ENCODE peak calls at places on chromosome 20, in ten cellular contexts. L is upper lobe of left lung, K is retinal pigment epithelial cell, B is esophagus squamous epithelium, G is germinal center, S is kidney glomerular epithelial cell, O is HEK293T, C is NCI-H748 treated with DMSO at 0.1 percent for 48 hours, H is psoas muscle, M is stomach. J is an unnamed sample.

GRCh38 chr20:59003836-59004492 is 3.1 kb downstream of the CTSZ start:
- DNase-seq in O (no peak), B (no peak), K (no peak), L (peak; percentile 27), H (no peak), G (no peak), M (no peak), S (no peak), C (no peak), J (no peak)

GRCh38 chr20:55216525-55217242 is 741.3 kb downstream of the DOK5 start:
- DNase-seq in M (no peak), G (no peak), S (no peak), H (no peak), L (no peak), K (no peak), C (no peak), B (no peak), O (no peak), J (no peak)

GRCh38 chr20:57991211-57991841 is 237.1 kb downstream of the ANKRD60 start:
- DNase-seq in L (no peak), C (no peak), S (peak; percentile 87), M (no peak), G (no peak), B (no peak), H (peak; percentile 41), K (no peak), O (no peak), J (peak; percentile 57)

GRCh38 chr20:38250607-38251006 is 9.9 kb downstream of the KIAA1755 start:
- DNase-seq in G (no peak), O (no peak), B (no peak), S (no peak), K (no peak), H (no peak), C (no peak), M (no peak), L (no peak), J (no peak)

GRCh38 chr20:8756410-8756809 is 312.5 kb upstream of the PLCB4 start:
- DNase-seq in S (peak; percentile 65), C (no peak), B (no peak), G (no peak), K (no peak), L (no peak), O (no peak), H (peak; percentile 28), M (no peak), J (no peak)

GRCh38 chr20:5413394-5413793 is 96.6 kb upstream of the PROKR2 start:
- DNase-seq in M (no peak), K (no peak), O (no peak), B (no peak), L (no peak), H (no peak), G (no peak), S (no peak), C (no peak), J (no peak)

GRCh38 chr20:7695622-7696021 is 244.6 kb downstream of the HAO1 start:
- DNase-seq in L (no peak), B (no peak), K (peak; percentile 77), S (peak; percentile 48), O (no peak), C (no peak), H (no peak), M (no peak), G (no peak), J (no peak)

GRCh38 chr20:15627089-15627488 is 946.2 kb downstream of the KIF16B start:
- DNase-seq in L (no peak), H (no peak), C (no peak), G (no peak), O (no peak), M (no peak), B (no peak), K (no peak), S (no peak), J (no peak)

GRCh38 chr20:25510202-25510601 is 75.1 kb downstream of the NINL start:
- DNase-seq in O (no peak), G (peak; percentile 13), S (no peak), M (no peak), C (no peak), K (no peak), H (no peak), B (no peak), L (peak; percentile 38), J (no peak)

GRCh38 chr20:1893721-1894470 is 1.3 kb upstream of the SIRPA start:
- DNase-seq in G (no peak), B (no peak), C (no peak), M (no peak), H (no peak), S (no peak), O (no peak), L (no peak), K (no peak), J (no peak)

GRCh38 chr20:3563548-3564177 is 92.8 kb downstream of the ATRN start:
- DNase-seq in L (no peak), B (no peak), C (peak; percentile 48), H (no peak), M (no peak), O (peak; percentile 46), K (peak; percentile 2), S (peak; percentile 17), G (peak; percentile 15), J (no peak)

GRCh38 chr20:53281557-53282117 is 309.5 kb downstream of the TSHZ2 start:
- DNase-seq in K (no peak), G (no peak), O (no peak), M (no peak), H (no peak), L (no peak), S (no peak), C (no peak), B (no peak), J (no peak)

GRCh38 chr20:59948828-59949720 is 8.9 kb downstream of the FAM217B start:
- DNase-seq in K (no peak), M (no peak), L (no peak), G (peak; percentile 11), H (no peak), C (peak; percentile 20), O (peak; percentile 24), S (no peak), B (no peak), J (no peak)

GRCh38 chr20:3980260-3981131 is 34.9 kb downstream of the RNF24 start:
- DNase-seq in L (no peak), S (peak; percentile 32), O (no peak), H (peak; percentile 19), M (no peak), K (no peak), C (no peak), G (peak; percentile 9), B (no peak), J (no peak)

GRCh38 chr20:8782804-8783203 is 286.1 kb upstream of the PLCB4 start:
- DNase-seq in M (no peak), H (no peak), O (no peak), B (no peak), S (no peak), C (no peak), G (no peak), L (no peak), K (no peak), J (no peak)

GRCh38 chr20:22490287-22491187 is 93.8 kb downstream of the FOXA2 start:
- DNase-seq in B (no peak), O (no peak), C (peak; percentile 95), G (no peak), M (peak; percentile 96), S (peak; percentile 65), H (no peak), L (peak; percentile 46), K (no peak), J (peak; percentile 89)

GRCh38 chr20:4710106-4710475 is 11.6 kb upstream of the PRND start:
- DNase-seq in L (no peak), G (no peak), H (no peak), K (no peak), M (no peak), S (no peak), B (no peak), C (no peak), O (no peak), J (no peak)

GRCh38 chr20:57390604-57391438 is at the start of gene RBM38:
- DNase-seq in O (peak; percentile 95), H (peak; percentile 77), L (peak; percentile 95), C (no peak), K (no peak), B (no peak), G (peak; percentile 94), S (peak; percentile 5), M (peak; percentile 74), J (peak; percentile 86)

GRCh38 chr20:57693002-57693582 is 16.7 kb downstream of the PMEPA1 start:
- DNase-seq in G (no peak), O (no peak), S (peak; percentile 93), B (no peak), L (peak; percentile 79), C (no peak), M (peak; percentile 66), K (no peak), H (no peak), J (peak; percentile 85)

GRCh38 chr20:13128173-13128572 is 92.9 kb upstream of the ISM1 start:
- DNase-seq in L (no peak), B (no peak), M (no peak), S (no peak), G (no peak), O (no peak), C (no peak), H (no peak), K (no peak), J (no peak)

GRCh38 chr20:50120935-50121693 is 8.2 kb upstream of the UBE2V1 start:
- DNase-seq in H (peak; percentile 65), K (no peak), M (peak; percentile 73), G (peak; percentile 70), S (peak; percentile 60), L (no peak), O (peak; percentile 42), B (peak; percentile 14), C (no peak), J (peak; percentile 77)

GRCh38 chr20:48841861-48842529 is 14.2 kb upstream of the PREX1 start:
- DNase-seq in L (no peak), S (peak; percentile 80), G (no peak), M (no peak), K (peak; percentile 66), B (no peak), C (no peak), H (no peak), O (no peak), J (no peak)

GRCh38 chr20:47262365-47263013 is 94.0 kb downstream of the ZMYND8 start:
- DNase-seq in O (no peak), H (no peak), B (no peak), L (no peak), G (peak; percentile 67), K (no peak), M (no peak), S (no peak), C (no peak), J (no peak)

GRCh38 chr20:18284805-18285533 is 3.4 kb upstream of the ZNF133 start:
- DNase-seq in G (no peak), H (no peak), S (no peak), B (no peak), K (no peak), M (no peak), C (no peak), O (no peak), L (no peak), J (no peak)

GRCh38 chr20:5402903-5403531 is 86.3 kb upstream of the PROKR2 start:
- DNase-seq in C (peak; percentile 25), B (no peak), K (no peak), S (no peak), G (peak; percentile 40), L (no peak), O (peak; percentile 53), M (no peak), H (no peak), J (no peak)

GRCh38 chr20:2820084-2820895 is 4.1 kb downstream of the TMEM239 start:
- DNase-seq in G (no peak), L (peak; percentile 36), K (no peak), S (no peak), O (peak; percentile 47), M (no peak), H (no peak), C (no peak), B (no peak), J (no peak)